ENCODE peak calls at places on chromosomes 12 and 14, in six cellular contexts. D, S, B, Z, H and U are unnamed samples. For H3K9me3, the result is how much of the 10 kb centered on the place peaks cover.

GRCh38 chr14:65948302-65948701 is 535.8 kb downstream of the FUT8 start:
- DNase-seq in D (no peak), S (no peak), B (no peak), Z (no peak), H (no peak), U (no peak)

GRCh38 chr12:54631988-54632728 is 2.5 kb downstream of the LACRT start:
- DNase-seq in D (no peak), S (no peak), B (no peak), Z (no peak), H (no peak), U (no peak)

GRCh38 chr12:126936181-126936851 is 1330.7 kb upstream of the TMEM132C start:
- DNase-seq in D (no peak), S (peak), B (peak), Z (no peak), H (no peak), U (peak)

GRCh38 chr14:67491741-67492504 is 3.4 kb upstream of the TMEM229B start:
- DNase-seq in D (no peak), S (no peak), B (peak), Z (no peak), H (no peak), U (no peak)

GRCh38 chr14:34043627-34044372 is 92.9 kb upstream of the EGLN3 start:
- DNase-seq in D (peak), S (peak), B (peak), Z (peak), H (no peak), U (no peak)

GRCh38 chr12:56631790-56632700 is 1.9 kb upstream of the BAZ2A start:
- DNase-seq in D (peak), S (peak), B (peak), Z (no peak), H (peak), U (peak)

GRCh38 chr12:14066021-14066420 is 84.6 kb upstream of the GRIN2B start:
- DNase-seq in D (no peak), S (no peak), B (no peak), Z (no peak), H (no peak), U (no peak)

GRCh38 chr12:43267782-43268181 is 284.2 kb downstream of the ADAMTS20 start:
- DNase-seq in D (no peak), S (no peak), B (no peak), Z (no peak), H (no peak), U (no peak)

GRCh38 chr12:121611306-121611705 is 15.0 kb upstream of the ORAI1 start:
- DNase-seq in D (no peak), S (no peak), B (no peak), Z (peak), H (peak), U (peak)

GRCh38 chr12:98799411-98799810 is 154.3 kb downstream of the APAF1 start:
- DNase-seq in D (no peak), S (no peak), B (no peak), Z (no peak), H (no peak), U (no peak)

GRCh38 chr12:24909667-24910066 is 39.2 kb downstream of the BCAT1 start:
- DNase-seq in D (no peak), S (no peak), B (peak), Z (no peak), H (no peak), U (peak)

GRCh38 chr12:76863811-76864210 is 15.0 kb downstream of the CSRP2 start:
- DNase-seq in D (no peak), S (no peak), B (peak), Z (no peak), H (no peak), U (no peak)

GRCh38 chr12:47837190-47838171 is 17.8 kb upstream of the HDAC7 start:
- DNase-seq in D (peak), S (peak), B (peak), Z (no peak), H (peak), U (peak)

GRCh38 chr12:4244868-4245267 is 28.7 kb upstream of the CCND2 start:
- DNase-seq in D (no peak), S (no peak), B (no peak), Z (no peak), H (no peak), U (no peak)

GRCh38 chr12:27548301-27549199 is 24.5 kb downstream of the PPFIBP1 start:
- DNase-seq in D (no peak), S (no peak), B (no peak), Z (no peak), H (no peak), U (no peak)
- H3K4me3 ChIP-seq in D (no peak), S (no peak), B (no peak), Z (no peak), H (no peak), U (no peak)

DNA sequence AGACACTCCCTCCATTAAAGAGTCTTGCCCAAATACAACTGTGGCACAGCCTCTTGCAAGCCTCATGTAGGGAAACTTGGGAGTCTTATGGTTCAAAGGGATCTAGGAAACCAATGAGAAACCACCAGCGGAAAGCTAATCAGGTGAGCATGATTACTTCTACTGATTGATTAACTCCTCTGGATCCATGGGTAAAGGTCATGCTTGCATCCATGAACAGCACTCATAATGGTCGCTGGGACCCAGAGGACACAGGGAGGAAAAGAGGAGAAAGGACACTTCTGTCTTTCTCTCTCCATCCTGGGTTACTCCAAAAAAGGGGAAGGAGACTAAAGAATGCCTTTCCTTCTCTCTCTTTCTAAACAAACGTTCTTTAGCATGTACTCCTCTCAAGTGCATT is 1397.2 kb downstream of the LRFN5 start:
- DNase-seq in D (no peak), S (no peak), B (peak), Z (no peak), H (peak), U (no peak)
- H3K9me3 ChIP-seq in D (under half), S (under half), B (under half), Z (under half), H (under half), U (under half)

GRCh38 chr12:94187351-94187750 is 39.0 kb downstream of the PLXNC1 start:
- DNase-seq in D (no peak), S (no peak), B (peak), Z (no peak), H (no peak), U (no peak)
- H3K4me3 ChIP-seq in D (no peak), S (no peak), B (peak), Z (no peak), H (no peak), U (no peak)

GRCh38 chr12:130454296-130454695 is 116.6 kb downstream of the PIWIL1 start:
- DNase-seq in D (no peak), S (no peak), B (no peak), Z (no peak), H (no peak), U (no peak)
- H3K9me3 ChIP-seq in D (under half), S (under half), B (under half), Z (under half), H (under half), U (under half)

DNA sequence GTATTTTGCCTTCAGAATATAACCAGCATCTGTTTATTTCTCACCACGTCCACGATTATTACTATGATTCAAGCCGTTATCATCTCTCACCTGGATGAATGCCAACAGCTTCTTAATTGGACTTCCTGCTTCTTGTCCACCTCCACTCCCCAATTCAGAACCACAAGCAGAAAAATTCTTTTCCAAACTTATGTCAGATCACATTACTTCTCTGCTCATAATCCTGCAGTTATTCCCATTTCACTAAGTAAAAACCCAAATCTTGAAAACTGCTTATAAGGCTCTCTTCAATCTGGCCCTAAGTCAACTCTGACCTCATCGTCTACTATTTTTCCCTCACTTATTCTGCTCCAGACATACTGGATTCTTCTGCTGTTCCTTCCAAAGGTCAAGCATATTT is 2.0 kb downstream of the CRY1 start:
- DNase-seq in D (no peak), S (no peak), B (peak), Z (no peak), H (no peak), U (no peak)
- H3K4me3 ChIP-seq in D (no peak), S (peak), B (peak), Z (no peak), H (no peak), U (peak)